ENCODE peak calls at places on chromosomes 2 and 18, in nine cellular contexts. One of them, this sample, is unnamed.

GRCh38 chr18:12921178-12921577 is 26.6 kb upstream of the SEH1L start:
- DNase-seq in foreskin fibroblast: no peak
- DNase-seq in suprapubic skin: no peak
- DNase-seq in fibroblast of mammary gland: no peak
- DNase-seq in progenitor cell of endocrine pancreas: no peak
- DNase-seq in pancreas: no peak
- DNase-seq in fibroblast of the aortic adventitia: no peak
- DNase-seq in HFF-Myc: no peak
- DNase-seq in tibial nerve: no peak
- DNase-seq in this sample: no peak

GRCh38 chr2:74849228-74849892 is 15.4 kb downstream of the HK2 start:
- DNase-seq in foreskin fibroblast: no peak
- DNase-seq in suprapubic skin: no peak
- DNase-seq in fibroblast of mammary gland: no peak
- DNase-seq in progenitor cell of endocrine pancreas: no peak
- DNase-seq in pancreas: no peak
- DNase-seq in fibroblast of the aortic adventitia: no peak
- DNase-seq in HFF-Myc: no peak
- DNase-seq in tibial nerve: no peak
- DNase-seq in this sample: peak; percentile 66

GRCh38 chr18:79518683-79519128 is 123.0 kb downstream of the NFATC1 start:
- DNase-seq in foreskin fibroblast: no peak
- DNase-seq in suprapubic skin: peak; percentile 57
- DNase-seq in fibroblast of mammary gland: no peak
- DNase-seq in progenitor cell of endocrine pancreas: no peak
- DNase-seq in pancreas: no peak
- DNase-seq in fibroblast of the aortic adventitia: no peak
- DNase-seq in HFF-Myc: no peak
- DNase-seq in tibial nerve: no peak
- DNase-seq in this sample: no peak

GRCh38 chr2:189702071-189702470 is 27.6 kb downstream of the ANKAR start:
- DNase-seq in foreskin fibroblast: peak; percentile 10
- DNase-seq in suprapubic skin: no peak
- DNase-seq in fibroblast of mammary gland: peak; percentile 11
- DNase-seq in progenitor cell of endocrine pancreas: no peak
- DNase-seq in pancreas: no peak
- DNase-seq in fibroblast of the aortic adventitia: no peak
- DNase-seq in HFF-Myc: no peak
- DNase-seq in tibial nerve: no peak
- DNase-seq in this sample: no peak

GRCh38 chr2:85195956-85196355 is 62.8 kb downstream of the TCF7L1 start:
- DNase-seq in foreskin fibroblast: no peak
- DNase-seq in suprapubic skin: no peak
- DNase-seq in fibroblast of mammary gland: no peak
- DNase-seq in progenitor cell of endocrine pancreas: no peak
- DNase-seq in pancreas: no peak
- DNase-seq in fibroblast of the aortic adventitia: no peak
- DNase-seq in HFF-Myc: no peak
- DNase-seq in tibial nerve: no peak
- DNase-seq in this sample: no peak

GRCh38 chr2:85615413-85615728 is 615 bp upstream of the USP39 start:
- DNase-seq in foreskin fibroblast: no peak
- DNase-seq in suprapubic skin: no peak
- DNase-seq in fibroblast of mammary gland: no peak
- DNase-seq in progenitor cell of endocrine pancreas: no peak
- DNase-seq in pancreas: no peak
- DNase-seq in fibroblast of the aortic adventitia: no peak
- DNase-seq in HFF-Myc: no peak
- DNase-seq in tibial nerve: no peak
- DNase-seq in this sample: no peak

GRCh38 chr18:57898506-57899124 is 95.5 kb upstream of the ATP8B1 start:
- DNase-seq in foreskin fibroblast: peak; percentile 91
- DNase-seq in suprapubic skin: no peak
- DNase-seq in fibroblast of mammary gland: peak; percentile 92
- DNase-seq in progenitor cell of endocrine pancreas: no peak
- DNase-seq in pancreas: no peak
- DNase-seq in fibroblast of the aortic adventitia: peak; percentile 78
- DNase-seq in HFF-Myc: peak; percentile 36
- DNase-seq in tibial nerve: no peak
- DNase-seq in this sample: peak; percentile 73

GRCh38 chr2:1837458-1837857 is 93.1 kb upstream of the PXDN start:
- DNase-seq in foreskin fibroblast: no peak
- DNase-seq in suprapubic skin: no peak
- DNase-seq in fibroblast of mammary gland: no peak
- DNase-seq in progenitor cell of endocrine pancreas: no peak
- DNase-seq in pancreas: no peak
- DNase-seq in fibroblast of the aortic adventitia: no peak
- DNase-seq in HFF-Myc: no peak
- DNase-seq in tibial nerve: no peak
- DNase-seq in this sample: no peak

GRCh38 chr2:209471037-209471436 is 47.2 kb downstream of the MAP2 start:
- DNase-seq in foreskin fibroblast: peak; percentile 66
- DNase-seq in suprapubic skin: no peak
- DNase-seq in fibroblast of mammary gland: peak; percentile 73
- DNase-seq in progenitor cell of endocrine pancreas: no peak
- DNase-seq in pancreas: no peak
- DNase-seq in fibroblast of the aortic adventitia: peak; percentile 44
- DNase-seq in HFF-Myc: no peak
- DNase-seq in tibial nerve: no peak
- DNase-seq in this sample: peak; percentile 53

GRCh38 chr18:21129586-21130216 is 18.1 kb upstream of the ROCK1 start:
- DNase-seq in foreskin fibroblast: peak; percentile 75
- DNase-seq in suprapubic skin: no peak
- DNase-seq in fibroblast of mammary gland: peak; percentile 59
- DNase-seq in progenitor cell of endocrine pancreas: no peak
- DNase-seq in pancreas: no peak
- DNase-seq in fibroblast of the aortic adventitia: no peak
- DNase-seq in HFF-Myc: no peak
- DNase-seq in tibial nerve: no peak
- DNase-seq in this sample: no peak

GRCh38 chr2:159168707-159169106 is 117.8 kb downstream of the WDSUB1 start:
- DNase-seq in foreskin fibroblast: peak; percentile 20
- DNase-seq in suprapubic skin: no peak
- DNase-seq in fibroblast of mammary gland: peak; percentile 28
- DNase-seq in progenitor cell of endocrine pancreas: no peak
- DNase-seq in pancreas: no peak
- DNase-seq in fibroblast of the aortic adventitia: peak; percentile 26
- DNase-seq in HFF-Myc: no peak
- DNase-seq in tibial nerve: no peak
- DNase-seq in this sample: peak; percentile 58

GRCh38 chr2:160292225-160292624 is 92.2 kb upstream of the ITGB6 start:
- DNase-seq in foreskin fibroblast: peak; percentile 50
- DNase-seq in suprapubic skin: no peak
- DNase-seq in fibroblast of mammary gland: peak; percentile 55
- DNase-seq in progenitor cell of endocrine pancreas: no peak
- DNase-seq in pancreas: no peak
- DNase-seq in fibroblast of the aortic adventitia: peak; percentile 69
- DNase-seq in HFF-Myc: no peak
- DNase-seq in tibial nerve: no peak
- DNase-seq in this sample: no peak

GRCh38 chr2:231883468-231883881 is 42.7 kb downstream of the NPPC start:
- DNase-seq in foreskin fibroblast: peak; percentile 67
- DNase-seq in suprapubic skin: peak; percentile 47
- DNase-seq in fibroblast of mammary gland: peak; percentile 53
- DNase-seq in progenitor cell of endocrine pancreas: no peak
- DNase-seq in pancreas: no peak
- DNase-seq in fibroblast of the aortic adventitia: peak; percentile 23
- DNase-seq in HFF-Myc: peak; percentile 80
- DNase-seq in tibial nerve: no peak
- DNase-seq in this sample: no peak

GRCh38 chr18:79517322-79517721 is 121.6 kb downstream of the NFATC1 start:
- DNase-seq in foreskin fibroblast: no peak
- DNase-seq in suprapubic skin: peak; percentile 72
- DNase-seq in fibroblast of mammary gland: no peak
- DNase-seq in progenitor cell of endocrine pancreas: no peak
- DNase-seq in pancreas: no peak
- DNase-seq in fibroblast of the aortic adventitia: no peak
- DNase-seq in HFF-Myc: no peak
- DNase-seq in tibial nerve: no peak
- DNase-seq in this sample: no peak

GRCh38 chr2:61356958-61357350 is 113.9 kb downstream of the USP34 start:
- DNase-seq in foreskin fibroblast: peak; percentile 27
- DNase-seq in suprapubic skin: no peak
- DNase-seq in fibroblast of mammary gland: peak; percentile 52
- DNase-seq in progenitor cell of endocrine pancreas: no peak
- DNase-seq in pancreas: no peak
- DNase-seq in fibroblast of the aortic adventitia: peak; percentile 64
- DNase-seq in HFF-Myc: peak; percentile 12
- DNase-seq in tibial nerve: no peak
- DNase-seq in this sample: no peak

GRCh38 chr2:102313950-102314349 is 2.6 kb downstream of the IL1RL1 start:
- DNase-seq in foreskin fibroblast: peak; percentile 45
- DNase-seq in suprapubic skin: no peak
- DNase-seq in fibroblast of mammary gland: peak; percentile 77
- DNase-seq in progenitor cell of endocrine pancreas: no peak
- DNase-seq in pancreas: no peak
- DNase-seq in fibroblast of the aortic adventitia: no peak
- DNase-seq in HFF-Myc: no peak
- DNase-seq in tibial nerve: no peak
- DNase-seq in this sample: no peak

GRCh38 chr2:20167356-20167755 is 57.6 kb downstream of the SDC1 start:
- DNase-seq in foreskin fibroblast: no peak
- DNase-seq in suprapubic skin: peak; percentile 37
- DNase-seq in fibroblast of mammary gland: no peak
- DNase-seq in progenitor cell of endocrine pancreas: no peak
- DNase-seq in pancreas: no peak
- DNase-seq in fibroblast of the aortic adventitia: no peak
- DNase-seq in HFF-Myc: no peak
- DNase-seq in tibial nerve: no peak
- DNase-seq in this sample: no peak

GRCh38 chr2:191678437-191679110 is 638 bp downstream of the NABP1 start:
- DNase-seq in foreskin fibroblast: peak; percentile 71
- DNase-seq in suprapubic skin: peak; percentile 82
- DNase-seq in fibroblast of mammary gland: no peak
- DNase-seq in progenitor cell of endocrine pancreas: peak; percentile 26
- DNase-seq in pancreas: peak; percentile 70
- DNase-seq in fibroblast of the aortic adventitia: no peak
- DNase-seq in HFF-Myc: no peak
- DNase-seq in tibial nerve: peak; percentile 47
- DNase-seq in this sample: peak; percentile 87

GRCh38 chr18:48804856-48805610 is 145.7 kb downstream of the SMAD7 start:
- DNase-seq in foreskin fibroblast: no peak
- DNase-seq in suprapubic skin: peak; percentile 72
- DNase-seq in fibroblast of mammary gland: no peak
- DNase-seq in progenitor cell of endocrine pancreas: no peak
- DNase-seq in pancreas: no peak
- DNase-seq in fibroblast of the aortic adventitia: no peak
- DNase-seq in HFF-Myc: no peak
- DNase-seq in tibial nerve: no peak
- DNase-seq in this sample: no peak

GRCh38 chr2:120983344-120983743 is 247.7 kb downstream of the GLI2 start:
- DNase-seq in foreskin fibroblast: no peak
- DNase-seq in suprapubic skin: no peak
- DNase-seq in fibroblast of mammary gland: no peak
- DNase-seq in progenitor cell of endocrine pancreas: no peak
- DNase-seq in pancreas: no peak
- DNase-seq in fibroblast of the aortic adventitia: no peak
- DNase-seq in HFF-Myc: no peak
- DNase-seq in tibial nerve: no peak
- DNase-seq in this sample: no peak

GRCh38 chr18:63016270-63016669 is 300.9 kb downstream of the PHLPP1 start:
- DNase-seq in foreskin fibroblast: peak; percentile 84
- DNase-seq in suprapubic skin: no peak
- DNase-seq in fibroblast of mammary gland: peak; percentile 67
- DNase-seq in progenitor cell of endocrine pancreas: no peak
- DNase-seq in pancreas: no peak
- DNase-seq in fibroblast of the aortic adventitia: peak; percentile 79
- DNase-seq in HFF-Myc: peak; percentile 27
- DNase-seq in tibial nerve: no peak
- DNase-seq in this sample: peak; percentile 68
- TF ChIP-seq CTCF in foreskin fibroblast: peak; percentile 75
- TF ChIP-seq CTCF in suprapubic skin: peak; percentile 65
- TF ChIP-seq CTCF in fibroblast of mammary gland: peak; percentile 86
- TF ChIP-seq CTCF in progenitor cell of endocrine pancreas: peak; percentile 95
- TF ChIP-seq CTCF in pancreas: peak; percentile 48
- TF ChIP-seq CTCF in fibroblast of the aortic adventitia: peak; percentile 84
- TF ChIP-seq CTCF in HFF-Myc: peak; percentile 78
- TF ChIP-seq CTCF in tibial nerve: peak; percentile 77
- TF ChIP-seq CTCF in this sample: peak; percentile 76

DNA sequence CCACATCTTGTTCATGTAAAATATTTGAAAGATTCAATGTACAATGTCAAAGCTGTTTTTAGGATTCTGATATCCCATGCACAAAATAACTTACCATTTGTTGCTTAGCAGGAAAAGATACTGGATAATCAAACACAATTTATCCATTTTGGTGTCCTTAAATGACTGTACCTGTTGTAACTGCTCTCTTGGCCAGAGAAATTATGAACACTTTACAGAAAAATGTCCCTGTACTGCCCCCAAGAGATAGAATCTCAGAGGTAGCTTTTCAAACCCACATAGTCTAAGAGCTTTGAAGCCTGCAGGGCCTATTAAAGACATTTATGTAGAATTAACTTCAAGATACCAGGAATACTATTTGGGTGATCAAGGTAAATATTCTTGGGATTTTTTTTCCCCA is 12.2 kb upstream of the ME2 start:
- DNase-seq in foreskin fibroblast: peak; percentile 17
- DNase-seq in suprapubic skin: no peak
- DNase-seq in fibroblast of mammary gland: peak; percentile 30
- DNase-seq in progenitor cell of endocrine pancreas: no peak
- DNase-seq in pancreas: no peak
- DNase-seq in fibroblast of the aortic adventitia: peak; percentile 46
- DNase-seq in HFF-Myc: no peak
- DNase-seq in tibial nerve: no peak
- DNase-seq in this sample: peak; percentile 22
- TF ChIP-seq CTCF in foreskin fibroblast: peak; percentile 18
- TF ChIP-seq CTCF in suprapubic skin: no peak
- TF ChIP-seq CTCF in fibroblast of mammary gland: peak; percentile 24
- TF ChIP-seq CTCF in progenitor cell of endocrine pancreas: peak; percentile 11
- TF ChIP-seq CTCF in pancreas: no peak
- TF ChIP-seq CTCF in fibroblast of the aortic adventitia: peak; percentile 18
- TF ChIP-seq CTCF in HFF-Myc: no peak
- TF ChIP-seq CTCF in tibial nerve: no peak
- TF ChIP-seq CTCF in this sample: peak; percentile 7

DNA sequence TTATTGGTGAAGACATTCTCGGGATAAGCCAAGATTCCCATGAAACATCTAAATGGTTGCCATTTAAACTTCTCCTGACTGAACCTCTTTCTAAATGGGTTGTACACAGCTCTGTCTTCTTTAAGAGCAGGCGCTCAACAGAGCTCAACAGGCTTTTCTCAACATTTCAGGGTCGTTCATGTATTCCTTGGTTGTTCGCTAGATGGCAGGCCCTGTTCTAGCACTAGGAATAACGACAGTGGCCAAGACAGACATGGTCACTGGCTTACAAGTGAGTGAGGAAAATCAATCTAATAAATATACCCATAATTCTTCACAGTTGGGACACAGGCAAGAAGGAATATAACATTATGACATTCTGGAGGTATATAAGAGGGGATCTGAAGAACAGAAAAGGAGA is 154.5 kb downstream of the SMAD2 start:
- DNase-seq in foreskin fibroblast: no peak
- DNase-seq in suprapubic skin: no peak
- DNase-seq in fibroblast of mammary gland: peak; percentile 8
- DNase-seq in progenitor cell of endocrine pancreas: no peak
- DNase-seq in pancreas: no peak
- DNase-seq in fibroblast of the aortic adventitia: peak; percentile 40
- DNase-seq in HFF-Myc: no peak
- DNase-seq in tibial nerve: no peak
- DNase-seq in this sample: no peak
- TF ChIP-seq CTCF in foreskin fibroblast: peak; percentile 17
- TF ChIP-seq CTCF in suprapubic skin: no peak
- TF ChIP-seq CTCF in fibroblast of mammary gland: no peak
- TF ChIP-seq CTCF in progenitor cell of endocrine pancreas: no peak
- TF ChIP-seq CTCF in pancreas: no peak
- TF ChIP-seq CTCF in fibroblast of the aortic adventitia: peak; percentile 38
- TF ChIP-seq CTCF in HFF-Myc: no peak
- TF ChIP-seq CTCF in tibial nerve: no peak
- TF ChIP-seq CTCF in this sample: no peak

GRCh38 chr2:8548065-8548870 is 133.6 kb upstream of the ID2 start:
- DNase-seq in foreskin fibroblast: no peak
- DNase-seq in suprapubic skin: peak; percentile 59
- DNase-seq in fibroblast of mammary gland: no peak
- DNase-seq in progenitor cell of endocrine pancreas: no peak
- DNase-seq in pancreas: no peak
- DNase-seq in fibroblast of the aortic adventitia: no peak
- DNase-seq in HFF-Myc: no peak
- DNase-seq in tibial nerve: no peak
- DNase-seq in this sample: no peak
- TF ChIP-seq CTCF in foreskin fibroblast: no peak
- TF ChIP-seq CTCF in suprapubic skin: no peak
- TF ChIP-seq CTCF in fibroblast of mammary gland: no peak
- TF ChIP-seq CTCF in progenitor cell of endocrine pancreas: peak; percentile 32
- TF ChIP-seq CTCF in pancreas: no peak
- TF ChIP-seq CTCF in fibroblast of the aortic adventitia: no peak
- TF ChIP-seq CTCF in HFF-Myc: no peak
- TF ChIP-seq CTCF in tibial nerve: no peak
- TF ChIP-seq CTCF in this sample: no peak

This sample was measured in MCF 10A.